ENCODE peak calls at places on chromosomes 5 and 9, in six cellular contexts. V, J, D, R, G and M are unnamed samples.

GRCh38 chr5:114407783-114408182 is 45.9 kb downstream of the KCNN2 start:
- DNase-seq in J (no peak), V (no peak), G (no peak), D (no peak), R (no peak), M (no peak)

GRCh38 chr5:40401281-40401680 is 278.4 kb upstream of the PTGER4 start:
- DNase-seq in R (no peak), V (peak; percentile 48), D (no peak), G (no peak), J (no peak), M (no peak)

GRCh38 chr9:3136999-3137675 is 293.2 kb upstream of the PUM3 start:
- DNase-seq in G (no peak), R (no peak), V (no peak), J (no peak), D (peak; percentile 5), M (peak; percentile 21)

GRCh38 chr5:98750693-98751092 is 22.8 kb upstream of the RGMB start:
- DNase-seq in R (peak; percentile 37), J (no peak), V (no peak), D (no peak), G (no peak), M (no peak)

GRCh38 chr5:110903966-110904365 is 165.2 kb downstream of the SLC25A46 start:
- DNase-seq in V (no peak), G (no peak), R (no peak), J (no peak), D (no peak), M (peak; percentile 43)

GRCh38 chr5:35999547-35999946 is 8.4 kb upstream of the UGT3A1 start:
- DNase-seq in G (no peak), D (no peak), R (no peak), V (no peak), J (no peak), M (no peak)

GRCh38 chr9:129612815-129613519 is 7.9 kb downstream of the C9orf50 start:
- DNase-seq in G (no peak), J (no peak), V (no peak), D (no peak), R (no peak), M (no peak)

GRCh38 chr5:11504083-11504785 is 400.0 kb downstream of the CTNND2 start:
- DNase-seq in G (no peak), R (no peak), J (no peak), V (no peak), D (peak; percentile 41), M (no peak)

GRCh38 chr9:16705121-16705604 is 165.3 kb downstream of the BNC2 start:
- DNase-seq in V (peak; percentile 99), D (peak; percentile 100), J (peak; percentile 83), G (peak; percentile 90), R (peak; percentile 99), M (peak; percentile 84)

GRCh38 chr5:171738501-171738900 is 47.1 kb upstream of the SMIM23 start:
- DNase-seq in D (no peak), J (no peak), R (no peak), G (no peak), V (no peak), M (no peak)

GRCh38 chr5:140317859-140318258 is 15.0 kb upstream of the PFDN1 start:
- DNase-seq in G (peak; percentile 38), R (peak; percentile 70), J (no peak), D (peak; percentile 72), V (peak; percentile 61), M (no peak)

GRCh38 chr5:75348241-75348640 is 11.2 kb downstream of the HMGCR start:
- DNase-seq in R (no peak), D (peak; percentile 35), G (no peak), V (peak; percentile 52), J (no peak), M (no peak)

GRCh38 chr9:134736791-134737489 is 95.3 kb downstream of the COL5A1 start:
- DNase-seq in G (no peak), R (no peak), D (no peak), J (no peak), V (no peak), M (no peak)

GRCh38 chr5:176296-176823 is 14.9 kb upstream of the LRRC14B start:
- DNase-seq in D (no peak), J (no peak), G (no peak), V (no peak), R (no peak), M (no peak)

GRCh38 chr5:34652466-34652865 is 3.7 kb upstream of the RAI14 start:
- DNase-seq in D (no peak), V (no peak), J (no peak), G (no peak), R (no peak), M (no peak)

GRCh38 chr5:157539623-157540022 is 36.0 kb downstream of the ADAM19 start:
- DNase-seq in R (no peak), V (no peak), J (no peak), G (no peak), D (no peak), M (peak; percentile 72)

GRCh38 chr5:149257875-149258705 is 13.6 kb upstream of the AFAP1L1 start:
- DNase-seq in R (no peak), D (peak; percentile 57), G (no peak), V (peak; percentile 19), J (no peak), M (peak; percentile 33)

GRCh38 chr5:135850231-135850630 is 15.8 kb downstream of the SLC25A48 start:
- DNase-seq in R (no peak), D (no peak), G (no peak), J (no peak), V (no peak), M (no peak)

GRCh38 chr5:177431317-177432142 is 5.1 kb downstream of the GRK6 start:
- DNase-seq in V (no peak), D (no peak), R (no peak), G (no peak), J (peak; percentile 36), M (no peak)

GRCh38 chr5:128201065-128201926 is 117.7 kb downstream of the SLC12A2 start:
- DNase-seq in J (peak; percentile 74), D (peak; percentile 53), G (peak; percentile 82), R (peak; percentile 68), V (peak; percentile 68), M (peak; percentile 64)

GRCh38 chr9:14097215-14097614 is 216.7 kb downstream of the NFIB start:
- DNase-seq in J (no peak), R (peak; percentile 27), D (peak; percentile 31), G (no peak), V (peak; percentile 80), M (peak; percentile 78)

GRCh38 chr5:82639393-82640144 is 361.4 kb upstream of the RPS23 start:
- DNase-seq in D (no peak), J (no peak), R (no peak), V (peak; percentile 40), G (no peak), M (peak; percentile 25)

GRCh38 chr5:74649421-74649973 is 9.0 kb upstream of the ENC1 start:
- DNase-seq in J (no peak), V (no peak), G (no peak), D (no peak), R (no peak), M (no peak)

GRCh38 chr5:150645070-150645700 is 4.7 kb downstream of the SYNPO start:
- DNase-seq in D (peak; percentile 93), J (peak; percentile 78), V (peak; percentile 63), R (no peak), G (peak; percentile 95), M (peak; percentile 96)

GRCh38 chr5:14861123-14861757 is 10.3 kb downstream of the ANKH start:
- DNase-seq in R (no peak), V (no peak), J (no peak), G (no peak), D (no peak), M (no peak)

GRCh38 chr5:18113724-18114123 is 479.5 kb downstream of the TAF11L14 start:
- DNase-seq in V (peak; percentile 7), R (peak; percentile 73), J (no peak), D (peak; percentile 14), G (no peak), M (peak; percentile 10)

GRCh38 chr9:33818167-33818831 is 1.3 kb downstream of the UBE2R2 start:
- DNase-seq in G (peak; percentile 54), D (no peak), V (peak; percentile 2), J (peak; percentile 52), R (peak; percentile 10), M (no peak)

GRCh38 chr9:134346151-134346550 is 19.9 kb downstream of the RXRA start:
- DNase-seq in R (no peak), V (peak; percentile 20), J (no peak), G (no peak), D (peak; percentile 31), M (no peak)

GRCh38 chr9:36922548-36922947 is 111.5 kb downstream of the PAX5 start:
- DNase-seq in V (peak; percentile 67), D (no peak), J (no peak), R (peak; percentile 32), G (no peak), M (peak; percentile 5)

GRCh38 chr5:150175536-150175935 is 9.0 kb downstream of the CDX1 start:
- DNase-seq in R (peak; percentile 53), D (peak; percentile 46), V (no peak), G (no peak), J (no peak), M (peak; percentile 57)

GRCh38 chr5:59755476-59755875 is 138.1 kb downstream of the PDE4D start:
- DNase-seq in R (no peak), J (no peak), G (no peak), D (no peak), V (no peak), M (no peak)

DNA sequence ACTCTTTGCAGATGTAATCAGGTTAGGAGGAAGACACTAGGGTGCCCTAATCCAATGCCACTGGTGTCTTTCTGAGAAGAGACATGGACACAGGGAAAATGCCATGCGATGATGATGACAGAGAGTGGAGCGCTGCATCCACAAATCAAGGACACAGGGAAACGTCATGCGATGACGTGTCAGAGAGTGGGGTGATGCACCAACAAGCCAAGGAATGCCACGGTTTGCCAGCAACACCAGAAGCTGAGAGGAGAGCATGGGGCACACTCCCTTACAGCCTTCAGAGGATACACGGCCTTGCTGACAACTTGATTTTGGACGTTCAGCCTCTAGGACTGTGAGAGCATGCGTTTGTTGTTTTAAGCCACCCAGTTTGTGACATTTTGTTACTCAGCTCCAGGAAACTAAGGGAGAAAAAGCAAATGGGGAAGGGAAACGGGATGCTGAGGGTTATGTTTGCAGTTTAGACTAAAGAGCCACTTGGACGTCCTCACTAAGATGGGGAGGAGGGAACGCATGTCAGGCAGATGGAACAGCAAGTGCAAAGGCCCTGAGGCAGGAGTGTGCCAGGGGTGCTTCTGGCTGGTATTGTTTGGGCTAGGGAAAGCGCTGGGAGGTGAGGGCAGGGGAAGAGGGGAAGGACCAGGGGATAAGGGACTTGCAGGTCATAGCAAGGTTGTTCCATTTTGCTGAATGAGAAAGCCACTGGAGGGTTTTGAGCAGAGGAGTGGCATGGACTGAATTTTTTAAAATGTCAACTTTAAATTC is 2.5 kb upstream of the TENT4A start:
- DNase-seq in D (no peak), R (no peak), V (no peak), G (no peak), J (no peak), M (no peak)
- H3K4me3 ChIP-seq in D (no peak overlapping the region), R (no peak overlapping the region), V (no peak overlapping the region), G (no peak overlapping the region), J (no peak overlapping the region), M (no peak overlapping the region)

GRCh38 chr5:95317085-95317484 is 32.2 kb upstream of the MCTP1 start:
- DNase-seq in D (no peak), G (no peak), V (no peak), J (no peak), R (no peak), M (no peak)
- TF ChIP-seq CTCF in D (peak; percentile 1), G (no peak), V (peak; percentile 18), J (no peak), R (no peak), M (peak; percentile 4)

GRCh38 chr9:95171596-95171995 is 145.9 kb downstream of the FANCC start:
- DNase-seq in G (no peak), D (peak; percentile 8), V (no peak), R (no peak), J (no peak), M (peak; percentile 50)
- H3K4me3 ChIP-seq in G (no peak overlapping the region), D (no peak overlapping the region), V (no peak overlapping the region), R (no peak overlapping the region), J (no peak overlapping the region), M (no peak overlapping the region)

GRCh38 chr5:88304356-88304755 is 35.7 kb upstream of the TMEM161B start:
- DNase-seq in V (no peak), G (no peak), J (no peak), R (no peak), D (no peak), M (no peak)
- TF ChIP-seq CTCF in V (no peak), G (no peak), J (no peak), R (no peak), D (no peak), M (no peak)